ENCODE peak calls at places on chromosomes 7 and 10, in eight cellular contexts. S is ovary, O is body of pancreas, Y is HepG2, E is IMR-90, U is stomach, P is A549, T is tibial nerve. L is an unnamed sample.

GRCh38 chr7:69364814-69365587 is 233.3 kb upstream of the AUTS2 start:
- DNase-seq in Y (no peak), O (no peak), E (no peak), S (no peak), P (no peak), T (no peak), U (no peak), L (no peak)

GRCh38 chr10:48474764-48475365 is 130.0 kb downstream of the ARHGAP22 start:
- DNase-seq in P (no peak), Y (no peak), E (no peak), O (no peak), T (no peak), U (no peak), S (no peak), L (no peak)

GRCh38 chr10:17222329-17222728 is 5.7 kb upstream of the VIM start:
- DNase-seq in O (no peak), E (no peak), S (no peak), Y (no peak), T (no peak), U (no peak), P (no peak), L (no peak)

GRCh38 chr10:85667638-85668233 is 698.9 kb downstream of the GRID1 start:
- DNase-seq in T (no peak), S (no peak), P (no peak), O (no peak), E (no peak), Y (no peak), U (no peak), L (no peak)

GRCh38 chr7:66315192-66315591 is 110.1 kb downstream of the TPST1 start:
- DNase-seq in S (no peak), T (no peak), O (no peak), P (no peak), E (no peak), U (no peak), Y (no peak), L (no peak)

GRCh38 chr7:142785841-142786250 is 15.1 kb downstream of the PRSS2 start:
- DNase-seq in U (no peak), O (no peak), S (no peak), P (no peak), Y (no peak), E (no peak), T (no peak), L (no peak)

GRCh38 chr7:35548291-35548690 is 146.6 kb downstream of the HERPUD2 start:
- DNase-seq in O (no peak), Y (no peak), T (no peak), S (no peak), P (no peak), E (no peak), U (no peak), L (no peak)

GRCh38 chr10:30359373-30360206 is 10.5 kb upstream of the MTPAP start:
- DNase-seq in O (peak), U (peak), Y (peak), S (no peak), T (no peak), P (peak), E (peak), L (peak)

GRCh38 chr7:92020636-92021035 is 80.0 kb downstream of the AKAP9 start:
- DNase-seq in E (peak), S (no peak), U (no peak), O (no peak), Y (no peak), T (no peak), P (no peak), L (no peak)

GRCh38 chr7:106243893-106244292 is 40.9 kb downstream of the NAMPT start:
- DNase-seq in O (no peak), E (no peak), S (no peak), T (no peak), Y (no peak), U (no peak), P (no peak), L (no peak)

GRCh38 chr10:15714847-15715246 is 4.9 kb downstream of the ITGA8 start:
- DNase-seq in P (no peak), T (no peak), O (no peak), Y (no peak), U (no peak), S (no peak), E (no peak), L (no peak)

GRCh38 chr10:83199357-83199756 is 940.0 kb upstream of the GHITM start:
- DNase-seq in S (no peak), P (no peak), T (no peak), E (no peak), U (no peak), Y (no peak), O (no peak), L (no peak)

GRCh38 chr10:73920084-73920483 is 9.2 kb downstream of the PLAU start:
- DNase-seq in T (no peak), U (no peak), S (peak), O (no peak), P (no peak), Y (no peak), E (no peak), L (no peak)
- TF ChIP-seq POLR2A in T (no peak), U (no peak), S (no peak), O (no peak), P (no peak), Y (no peak), E (no peak), L (no peak)

GRCh38 chr10:110461530-110461929 is 36.2 kb upstream of the DUSP5 start:
- DNase-seq in Y (no peak), E (no peak), T (no peak), P (no peak), O (no peak), S (no peak), U (no peak), L (no peak)
- TF ChIP-seq POLR2A in Y (no peak), E (no peak), T (no peak), P (no peak), O (no peak), S (no peak), U (no peak), L (no peak)

GRCh38 chr7:74216361-74216761 is 6.6 kb downstream of the LAT2 start:
- DNase-seq in U (no peak), Y (no peak), T (no peak), P (no peak), E (no peak), S (no peak), O (no peak), L (no peak)

GRCh38 chr7:74219416-74219815 is 9.6 kb downstream of the LAT2 start:
- DNase-seq in Y (no peak), E (no peak), S (no peak), T (no peak), U (no peak), O (no peak), P (no peak), L (no peak)

GRCh38 chr7:74218343-74218698 is 8.5 kb downstream of the LAT2 start:
- DNase-seq in T (no peak), P (no peak), Y (no peak), E (no peak), S (no peak), U (no peak), O (no peak), L (no peak)

GRCh38 chr7:74215921-74216320 is 6.1 kb downstream of the LAT2 start:
- DNase-seq in U (no peak), S (no peak), Y (no peak), P (no peak), E (no peak), O (no peak), T (no peak), L (no peak)

GRCh38 chr7:74217455-74218342 is 7.9 kb downstream of the LAT2 start:
- DNase-seq in U (no peak), E (peak), O (no peak), T (no peak), S (no peak), P (no peak), Y (no peak), L (no peak)
- TF ChIP-seq POLR2A in U (no peak), E (no peak), O (no peak), T (no peak), S (no peak), P (no peak), Y (no peak), L (no peak)

DNA sequence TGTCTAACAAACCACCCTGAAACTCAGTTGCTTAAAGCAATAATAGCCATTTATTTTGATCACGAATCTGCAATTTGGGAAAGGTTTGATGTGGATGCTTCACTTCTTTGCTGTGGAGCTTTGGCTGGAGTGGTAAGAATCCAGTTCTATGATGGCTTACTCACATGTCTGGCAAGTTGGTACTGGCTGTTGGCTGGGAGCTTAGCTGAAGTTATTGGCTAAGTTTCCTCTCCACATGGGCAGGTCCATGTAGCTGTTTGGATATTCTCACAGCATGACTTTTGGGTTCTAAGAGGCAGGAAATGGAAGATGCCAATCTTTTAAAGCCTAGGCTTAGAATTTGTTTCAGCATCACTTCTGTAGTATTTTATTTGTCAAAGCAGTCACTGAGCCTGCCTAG is 277.6 kb upstream of the NRP1 start:
- DNase-seq in S (no peak), U (no peak), P (no peak), Y (no peak), O (no peak), E (peak), T (no peak), L (no peak)
- TF ChIP-seq POLR2A in S (no peak), U (no peak), P (no peak), Y (no peak), O (no peak), E (no peak), T (no peak), L (no peak)

DNA sequence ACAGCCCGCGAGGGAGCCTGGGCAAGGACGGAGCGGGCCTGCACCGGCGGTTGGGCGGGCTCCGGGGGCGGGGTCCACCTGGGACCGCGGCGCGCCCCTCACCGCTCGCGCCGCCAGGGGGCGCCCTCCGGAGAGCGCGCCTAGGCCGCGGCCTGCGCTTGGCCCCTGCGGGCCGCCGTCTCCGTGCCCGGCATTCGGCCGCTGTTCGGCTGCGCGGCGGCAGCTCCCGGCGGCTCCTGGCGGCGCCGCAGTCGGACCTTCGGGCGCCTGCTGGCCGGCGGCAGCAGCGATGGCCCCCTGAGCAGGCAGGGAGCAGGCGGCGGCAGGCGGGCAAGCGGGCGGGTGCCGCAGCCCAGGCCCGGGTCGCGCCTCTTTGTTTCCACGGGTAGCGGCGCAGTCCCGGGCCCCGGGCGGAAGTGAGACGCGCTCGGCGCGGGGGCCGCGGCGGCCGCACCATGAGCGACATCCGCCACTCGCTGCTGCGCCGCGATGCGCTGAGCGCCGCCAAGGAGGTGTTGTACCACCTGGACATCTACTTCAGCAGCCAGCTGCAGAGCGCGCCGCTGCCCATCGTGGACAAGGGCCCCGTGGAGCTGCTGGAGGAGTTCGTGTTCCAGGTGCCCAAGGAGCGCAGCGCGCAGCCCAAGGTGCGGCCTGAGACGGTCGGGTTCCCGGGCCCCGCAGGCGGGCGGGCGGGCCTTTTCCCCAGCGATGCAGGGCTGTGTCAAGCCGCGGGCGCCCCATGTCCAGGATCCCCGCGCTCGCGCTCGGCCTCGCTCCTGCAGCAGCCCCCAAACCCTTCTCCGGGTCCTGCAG is at the start of gene INTS15:
- DNase-seq in T (peak), E (peak), O (peak), S (peak), U (peak), Y (peak), P (peak), L (peak)
- TF ChIP-seq POLR2A in T (peak), E (peak), O (peak), S (peak), U (no peak), Y (peak), P (peak), L (peak)

DNA sequence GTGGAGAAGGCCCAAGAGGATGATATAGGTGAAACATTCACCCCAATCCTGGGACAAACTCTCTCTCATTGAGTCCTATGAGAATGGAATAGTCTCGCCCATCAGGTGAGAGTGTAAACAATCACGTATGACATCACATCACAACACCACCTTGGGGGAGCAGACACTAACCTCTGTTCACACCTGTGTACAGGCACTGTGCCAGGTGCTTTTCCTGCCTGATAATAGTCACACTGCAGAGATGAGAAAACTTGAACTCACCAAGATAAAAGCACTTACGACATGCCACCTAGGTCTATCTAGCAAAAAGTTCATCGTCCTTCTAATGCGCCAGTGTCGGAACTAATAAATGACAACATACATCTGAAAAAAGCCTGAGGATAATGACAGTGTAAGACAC is 187.8 kb downstream of the FAM107B start:
- DNase-seq in S (no peak), O (peak), P (no peak), E (no peak), T (no peak), U (peak), Y (no peak), L (no peak)
- TF ChIP-seq POLR2A in S (no peak), O (no peak), P (no peak), E (no peak), T (no peak), U (no peak), Y (no peak), L (no peak)

DNA sequence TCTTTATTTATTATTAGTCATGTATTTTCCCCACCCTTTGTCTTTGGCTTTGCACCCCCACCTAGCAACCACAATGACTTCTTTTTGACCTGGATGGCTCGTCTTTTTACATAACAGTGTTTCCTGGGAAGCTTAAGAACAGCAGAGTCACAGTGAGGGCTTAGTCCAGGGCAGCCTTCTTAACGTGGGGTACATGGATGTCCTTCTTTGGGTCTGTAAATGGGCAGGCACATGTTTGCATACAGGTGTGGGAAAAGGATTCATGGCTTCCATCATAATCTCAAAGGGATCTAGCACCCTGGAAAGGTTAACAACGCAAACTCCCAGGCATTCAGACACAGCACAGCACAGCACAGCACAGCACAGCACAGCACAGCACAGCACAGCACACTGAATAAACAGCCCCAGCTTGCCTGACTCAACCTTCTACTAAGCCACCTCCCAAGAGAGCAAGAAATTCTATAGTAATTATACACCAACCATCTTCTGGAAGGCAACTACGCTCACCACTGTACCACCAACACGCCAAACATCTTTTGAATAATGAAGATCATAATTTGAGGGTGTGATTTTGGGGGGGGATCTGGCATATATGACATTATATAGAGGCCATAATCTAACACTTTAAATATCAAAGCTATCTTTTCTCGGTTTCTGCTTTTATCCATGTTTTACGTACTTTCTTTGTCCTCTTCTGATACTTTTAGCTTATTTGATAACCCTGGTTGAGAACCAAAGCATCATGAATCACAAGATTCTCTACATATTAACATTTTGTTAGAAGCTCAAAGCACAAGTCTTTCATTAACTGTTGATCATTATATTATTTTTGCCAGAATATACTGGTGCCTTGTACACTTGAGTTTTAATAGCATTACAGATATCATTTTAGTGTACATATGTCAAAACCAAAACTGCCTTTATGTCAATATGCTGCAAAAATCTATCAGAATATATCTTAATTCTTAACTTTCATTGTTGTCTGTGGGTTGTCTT is 177.2 kb upstream of the KLF14 start:
- DNase-seq in T (no peak), O (no peak), U (no peak), Y (peak), S (no peak), P (no peak), E (peak), L (no peak)
- TF ChIP-seq POLR2A in T (no peak), O (no peak), U (no peak), Y (no peak), S (no peak), P (no peak), E (peak), L (no peak)

GRCh38 chr7:6447589-6448210 is at the start of gene DAGLB:
- DNase-seq in Y (peak), P (peak), S (peak), O (peak), E (peak), U (peak), T (peak), L (peak)
- TF ChIP-seq POLR2A in Y (peak), P (peak), S (peak), O (peak), E (peak), U (peak), T (peak), L (peak)